ENCODE peak calls at places on chromosomes 11 and 22, in eight cellular contexts. One of them, this sample, is unnamed. For H3K4me1, the result is how much of the 10 kb centered on the place peaks cover.

GRCh38 chr11:135033545-135033944 is 621.5 kb upstream of the B3GAT1 start:
- DNase-seq in right atrium auricular region: no peak
- DNase-seq in IMR-90: no peak
- DNase-seq in body of pancreas: no peak
- DNase-seq in left ventricle myocardium inferior: no peak
- DNase-seq in K562: no peak
- DNase-seq in A549: peak
- DNase-seq in gastrocnemius medialis: no peak
- DNase-seq in this sample: no peak

GRCh38 chr11:44528103-44528502 is 37.4 kb upstream of the CD82 start:
- DNase-seq in A549: peak
- DNase-seq in body of pancreas: no peak
- DNase-seq in K562: peak
- DNase-seq in left ventricle myocardium inferior: no peak
- DNase-seq in right atrium auricular region: no peak
- DNase-seq in gastrocnemius medialis: no peak
- DNase-seq in IMR-90: no peak
- DNase-seq in this sample: no peak

GRCh38 chr11:119258180-119258579 is 52.0 kb downstream of the CBL start:
- DNase-seq in left ventricle myocardium inferior: no peak
- DNase-seq in K562: no peak
- DNase-seq in A549: no peak
- DNase-seq in body of pancreas: no peak
- DNase-seq in right atrium auricular region: no peak
- DNase-seq in IMR-90: no peak
- DNase-seq in gastrocnemius medialis: no peak
- DNase-seq in this sample: no peak

GRCh38 chr11:108286369-108286768 is 63.5 kb downstream of the ATM start:
- DNase-seq in A549: no peak
- DNase-seq in right atrium auricular region: no peak
- DNase-seq in gastrocnemius medialis: no peak
- DNase-seq in body of pancreas: no peak
- DNase-seq in K562: no peak
- DNase-seq in left ventricle myocardium inferior: no peak
- DNase-seq in IMR-90: no peak
- DNase-seq in this sample: no peak

GRCh38 chr11:133809525-133810178 is 35.7 kb downstream of the SPATA19 start:
- DNase-seq in left ventricle myocardium inferior: no peak
- DNase-seq in body of pancreas: no peak
- DNase-seq in gastrocnemius medialis: no peak
- DNase-seq in right atrium auricular region: peak
- DNase-seq in K562: no peak
- DNase-seq in A549: no peak
- DNase-seq in IMR-90: no peak
- DNase-seq in this sample: no peak

GRCh38 chr22:40348025-40348658 is 1.8 kb downstream of the ADSL start:
- DNase-seq in left ventricle myocardium inferior: no peak
- DNase-seq in body of pancreas: peak
- DNase-seq in right atrium auricular region: no peak
- DNase-seq in gastrocnemius medialis: peak
- DNase-seq in K562: peak
- DNase-seq in A549: peak
- DNase-seq in IMR-90: peak
- DNase-seq in this sample: no peak

GRCh38 chr11:77200869-77201268 is 72.8 kb downstream of the MYO7A start:
- DNase-seq in A549: no peak
- DNase-seq in K562: no peak
- DNase-seq in gastrocnemius medialis: peak
- DNase-seq in left ventricle myocardium inferior: no peak
- DNase-seq in right atrium auricular region: no peak
- DNase-seq in IMR-90: no peak
- DNase-seq in body of pancreas: no peak
- DNase-seq in this sample: no peak

GRCh38 chr11:95419915-95420314 is 188.9 kb upstream of the SESN3 start:
- DNase-seq in right atrium auricular region: no peak
- DNase-seq in gastrocnemius medialis: no peak
- DNase-seq in left ventricle myocardium inferior: no peak
- DNase-seq in IMR-90: peak
- DNase-seq in K562: no peak
- DNase-seq in A549: no peak
- DNase-seq in body of pancreas: no peak
- DNase-seq in this sample: no peak

GRCh38 chr11:34916810-34917780 is 677 bp downstream of the PDHX start:
- DNase-seq in body of pancreas: no peak
- DNase-seq in gastrocnemius medialis: no peak
- DNase-seq in A549: no peak
- DNase-seq in right atrium auricular region: no peak
- DNase-seq in IMR-90: peak
- DNase-seq in K562: peak
- DNase-seq in left ventricle myocardium inferior: no peak
- DNase-seq in this sample: no peak

GRCh38 chr11:131154329-131154728 is 216.1 kb upstream of the NTM start:
- DNase-seq in gastrocnemius medialis: no peak
- DNase-seq in IMR-90: no peak
- DNase-seq in right atrium auricular region: no peak
- DNase-seq in A549: no peak
- DNase-seq in left ventricle myocardium inferior: no peak
- DNase-seq in K562: no peak
- DNase-seq in body of pancreas: no peak
- DNase-seq in this sample: no peak

GRCh38 chr11:847876-848275 is 5.2 kb downstream of the TSPAN4 start:
- DNase-seq in IMR-90: no peak
- DNase-seq in body of pancreas: no peak
- DNase-seq in A549: no peak
- DNase-seq in K562: no peak
- DNase-seq in right atrium auricular region: no peak
- DNase-seq in left ventricle myocardium inferior: no peak
- DNase-seq in gastrocnemius medialis: no peak
- DNase-seq in this sample: no peak

GRCh38 chr11:848380-848931 is 5.8 kb downstream of the TSPAN4 start:
- DNase-seq in gastrocnemius medialis: no peak
- DNase-seq in right atrium auricular region: no peak
- DNase-seq in IMR-90: no peak
- DNase-seq in K562: peak
- DNase-seq in A549: no peak
- DNase-seq in left ventricle myocardium inferior: no peak
- DNase-seq in body of pancreas: peak
- DNase-seq in this sample: no peak

GRCh38 chr11:849951-850776 is 7.5 kb downstream of the TSPAN4 start:
- DNase-seq in right atrium auricular region: no peak
- DNase-seq in left ventricle myocardium inferior: no peak
- DNase-seq in A549: no peak
- DNase-seq in IMR-90: no peak
- DNase-seq in body of pancreas: no peak
- DNase-seq in gastrocnemius medialis: no peak
- DNase-seq in K562: no peak
- DNase-seq in this sample: no peak

GRCh38 chr11:850777-851762 is 8.4 kb downstream of the TSPAN4 start:
- DNase-seq in A549: no peak
- DNase-seq in body of pancreas: no peak
- DNase-seq in gastrocnemius medialis: no peak
- DNase-seq in IMR-90: no peak
- DNase-seq in K562: no peak
- DNase-seq in left ventricle myocardium inferior: no peak
- DNase-seq in right atrium auricular region: no peak
- DNase-seq in this sample: no peak

DNA sequence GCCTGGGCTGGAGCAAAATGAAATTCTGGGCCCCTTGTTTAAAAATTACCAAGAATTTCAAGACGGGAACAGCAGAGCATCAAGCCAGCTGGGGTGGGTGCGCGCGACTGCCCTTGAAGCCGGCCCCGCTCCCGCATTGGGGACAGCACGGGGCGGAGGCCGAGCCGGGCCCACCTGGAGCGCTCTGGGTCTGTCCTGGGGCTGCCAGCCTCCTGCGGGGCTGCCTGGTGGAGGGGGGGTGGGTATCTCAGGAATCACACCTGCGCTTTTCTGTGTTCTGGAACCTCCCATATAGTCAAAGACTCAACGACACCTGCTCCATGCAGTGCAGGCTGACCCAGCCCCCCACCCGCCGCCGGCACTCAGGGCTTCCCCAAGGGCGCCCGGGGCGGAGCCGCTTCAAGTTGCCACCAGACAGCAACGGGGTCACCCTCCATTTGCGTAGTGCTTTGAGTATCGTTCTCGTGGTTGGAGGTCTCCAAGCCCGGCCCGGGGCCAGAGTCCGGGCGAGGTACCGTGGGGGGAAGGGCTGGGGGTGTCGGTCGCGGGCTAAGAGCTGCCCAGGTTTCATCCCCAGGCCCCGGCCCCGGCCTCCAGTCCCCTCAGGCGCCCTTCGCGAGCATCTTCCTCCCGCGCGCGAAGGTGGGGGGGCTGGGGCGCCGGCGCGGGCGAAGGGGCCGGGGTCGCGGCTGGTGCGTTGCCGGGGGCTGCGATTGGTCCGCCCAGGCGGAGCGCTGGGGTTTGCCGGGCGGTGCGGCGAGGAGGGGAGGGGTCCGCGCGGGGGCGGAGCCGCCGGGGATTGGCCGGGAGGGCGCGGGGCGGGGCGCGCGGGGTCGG is 6.6 kb downstream of the TSPAN4 start:
- DNase-seq in IMR-90: no peak
- DNase-seq in A549: no peak
- DNase-seq in gastrocnemius medialis: no peak
- DNase-seq in body of pancreas: no peak
- DNase-seq in K562: no peak
- DNase-seq in left ventricle myocardium inferior: no peak
- DNase-seq in right atrium auricular region: no peak
- DNase-seq in this sample: peak
- TF ChIP-seq CTCF in IMR-90: no peak
- TF ChIP-seq CTCF in A549: no peak
- TF ChIP-seq CTCF in gastrocnemius medialis: no peak
- TF ChIP-seq CTCF in body of pancreas: no peak
- TF ChIP-seq CTCF in K562: no peak
- TF ChIP-seq CTCF in left ventricle myocardium inferior: no peak
- TF ChIP-seq CTCF in right atrium auricular region: no peak
- TF ChIP-seq CTCF in this sample: no peak

GRCh38 chr11:113667801-113668200 is 38.3 kb downstream of the TMPRSS5 start:
- DNase-seq in left ventricle myocardium inferior: no peak
- DNase-seq in gastrocnemius medialis: no peak
- DNase-seq in K562: no peak
- DNase-seq in body of pancreas: no peak
- DNase-seq in A549: no peak
- DNase-seq in IMR-90: no peak
- DNase-seq in right atrium auricular region: no peak
- DNase-seq in this sample: no peak
- H3K27ac ChIP-seq in left ventricle myocardium inferior: no peak
- H3K27ac ChIP-seq in gastrocnemius medialis: no peak
- H3K27ac ChIP-seq in K562: peak
- H3K27ac ChIP-seq in body of pancreas: no peak
- H3K27ac ChIP-seq in A549: no peak
- H3K27ac ChIP-seq in IMR-90: no peak
- H3K27ac ChIP-seq in right atrium auricular region: no peak
- H3K27ac ChIP-seq in this sample: no peak

DNA sequence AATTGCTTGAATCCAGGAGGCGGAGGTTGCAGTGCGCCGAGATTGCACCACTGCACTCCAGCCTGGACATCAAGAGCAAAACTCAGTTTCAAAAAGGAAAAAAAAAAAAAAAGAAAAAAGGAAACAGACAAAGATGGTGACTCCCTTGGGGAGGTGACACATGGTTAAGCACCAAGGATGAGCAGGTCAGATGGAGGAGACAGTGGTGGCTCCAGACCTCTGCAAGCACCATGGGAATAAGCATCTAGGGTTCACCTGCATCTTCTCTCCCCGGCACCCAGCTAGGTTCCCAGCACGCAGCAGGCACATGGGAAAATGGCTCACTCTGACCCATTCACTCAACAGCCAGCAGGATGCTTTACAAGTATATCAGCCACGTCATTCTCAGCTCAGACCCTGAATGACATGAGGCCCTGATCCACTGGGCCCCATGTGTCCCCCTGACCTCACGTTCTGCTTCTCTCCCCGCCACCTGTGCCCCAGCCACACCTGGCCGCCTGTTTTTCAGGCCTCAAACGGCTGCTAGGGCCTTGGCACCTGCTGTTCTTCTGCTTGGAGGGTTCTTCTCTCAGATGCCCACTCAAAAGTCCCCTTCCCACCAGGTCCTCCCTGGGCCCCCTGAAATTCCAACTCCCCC is 24.2 kb downstream of the A4GALT start:
- DNase-seq in right atrium auricular region: no peak
- DNase-seq in IMR-90: no peak
- DNase-seq in left ventricle myocardium inferior: no peak
- DNase-seq in K562: no peak
- DNase-seq in gastrocnemius medialis: no peak
- DNase-seq in body of pancreas: no peak
- DNase-seq in A549: no peak
- DNase-seq in this sample: no peak
- H3K4me1 ChIP-seq in right atrium auricular region: under half
- H3K4me1 ChIP-seq in IMR-90: under half
- H3K4me1 ChIP-seq in left ventricle myocardium inferior: half or more
- H3K4me1 ChIP-seq in K562: under half
- H3K4me1 ChIP-seq in gastrocnemius medialis: half or more
- H3K4me1 ChIP-seq in body of pancreas: under half
- H3K4me1 ChIP-seq in A549: under half
- H3K4me1 ChIP-seq in this sample: under half

DNA sequence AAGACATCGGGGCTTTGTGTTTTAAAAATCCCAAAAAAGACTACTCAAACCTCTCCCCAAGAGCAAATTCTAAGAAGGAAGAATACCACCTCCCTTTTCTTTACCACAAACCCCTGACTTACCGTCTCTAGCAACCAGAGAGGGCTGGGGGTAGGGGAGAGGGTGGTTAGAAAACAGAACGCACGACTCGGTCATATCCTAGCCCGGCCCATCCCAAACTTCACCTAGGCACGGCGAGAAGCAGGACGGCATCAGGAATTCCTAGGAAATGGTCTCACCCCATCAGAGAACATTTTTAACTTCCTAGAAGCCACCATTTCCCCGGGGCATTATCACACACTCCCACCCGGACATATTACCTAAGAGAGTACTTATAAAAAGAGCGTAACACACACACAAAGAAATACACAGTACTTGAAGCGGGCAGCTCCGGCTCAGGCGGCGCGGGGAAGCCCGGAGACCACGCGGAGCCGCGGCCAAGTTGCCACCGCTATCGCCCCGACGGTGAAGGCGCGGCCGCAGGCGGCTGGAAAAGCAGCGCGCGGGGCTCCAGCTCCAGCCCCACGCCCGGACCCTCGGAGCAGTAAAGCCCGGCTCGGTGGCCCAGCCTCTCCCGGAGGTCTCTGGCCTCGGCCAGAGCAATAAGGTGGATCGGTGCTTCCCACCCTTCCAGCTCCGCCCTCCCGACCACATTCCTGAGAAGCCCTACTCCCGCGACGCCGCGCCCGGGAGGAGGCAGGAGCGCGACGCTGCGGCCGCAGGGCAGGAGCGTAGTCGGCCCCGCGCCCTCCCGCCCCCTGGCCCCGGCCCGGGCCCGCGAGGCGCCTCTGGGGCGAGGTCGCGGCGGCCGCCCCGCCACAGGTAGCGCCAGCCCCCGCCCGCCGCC is 897 bp downstream of the RRAS2 start:
- DNase-seq in body of pancreas: peak
- DNase-seq in right atrium auricular region: no peak
- DNase-seq in A549: peak
- DNase-seq in IMR-90: peak
- DNase-seq in K562: peak
- DNase-seq in left ventricle myocardium inferior: peak
- DNase-seq in gastrocnemius medialis: peak
- DNase-seq in this sample: peak
- TF ChIP-seq CTCF in body of pancreas: no peak
- TF ChIP-seq CTCF in right atrium auricular region: no peak
- TF ChIP-seq CTCF in A549: no peak
- TF ChIP-seq CTCF in IMR-90: no peak
- TF ChIP-seq CTCF in K562: no peak
- TF ChIP-seq CTCF in left ventricle myocardium inferior: no peak
- TF ChIP-seq CTCF in gastrocnemius medialis: no peak
- TF ChIP-seq CTCF in this sample: no peak

This sample was measured in uterus.